ENCODE peak calls at places on chromosomes 11 and 22, in six cellular contexts. X is psoas muscle, Z is HFF-Myc, L is activated gamma-delta T cell treated with Interleukin-2 at 50 U/mL for 16 hours, F is NCI-H748 treated with DMSO at 0.1 percent for 48 hours, K is HTR-8/SVneo. Y is an unnamed sample.

GRCh38 chr11:70085815-70086769 is 8.0 kb downstream of the ANO1 start:
- DNase-seq in F (no peak), X (no peak), Z (no peak), K (no peak), L (no peak), Y (no peak)

GRCh38 chr11:67384851-67385366 is 6.9 kb upstream of the RAD9A start:
- DNase-seq in F (no peak), X (no peak), K (no peak), L (no peak), Z (no peak), Y (no peak)

GRCh38 chr11:33475999-33476398 is 218.8 kb downstream of the HIPK3 start:
- DNase-seq in F (peak; percentile 91), Z (no peak), L (no peak), K (no peak), X (no peak), Y (peak; percentile 13)

GRCh38 chr11:106051103-106051502 is 26.0 kb downstream of the KBTBD3 start:
- DNase-seq in L (no peak), Z (no peak), F (no peak), X (no peak), K (no peak), Y (no peak)

GRCh38 chr11:11192541-11192940 is 160.5 kb downstream of the CSNK2A3 start:
- DNase-seq in F (no peak), K (no peak), L (no peak), X (no peak), Z (no peak), Y (no peak)

GRCh38 chr11:71931245-71931602 is 2.4 kb downstream of the RNF121 start:
- DNase-seq in L (no peak), F (no peak), K (no peak), Z (no peak), X (no peak), Y (no peak)

GRCh38 chr11:99419991-99420390 is 399.2 kb downstream of the CNTN5 start:
- DNase-seq in K (no peak), X (no peak), Z (no peak), F (no peak), L (no peak), Y (no peak)

GRCh38 chr11:100761806-100762205 is 74.7 kb downstream of the ARHGAP42 start:
- DNase-seq in K (no peak), X (no peak), F (no peak), Z (no peak), L (no peak), Y (no peak)

GRCh38 chr22:24379536-24379935 is 47.9 kb upstream of the ADORA2A start:
- DNase-seq in L (no peak), F (no peak), X (no peak), Z (no peak), K (no peak), Y (no peak)

GRCh38 chr11:46402957-46403902 is 11.7 kb upstream of the CHRM4 start:
- DNase-seq in X (no peak), F (no peak), L (no peak), Z (no peak), K (no peak), Y (no peak)

GRCh38 chr11:46386674-46387073 is 4.9 kb downstream of the CHRM4 start:
- DNase-seq in X (no peak), K (no peak), L (no peak), Z (no peak), F (no peak), Y (no peak)

GRCh38 chr22:39518996-39519680 is 1.2 kb upstream of the ATF4 start:
- DNase-seq in Z (no peak), L (no peak), X (no peak), K (no peak), F (no peak), Y (no peak)

GRCh38 chr11:82701847-82702520 is 31.7 kb downstream of the FAM181B start:
- DNase-seq in X (no peak), L (no peak), Z (peak; percentile 33), K (peak; percentile 43), F (peak; percentile 6), Y (no peak)

GRCh38 chr11:104254347-104254746 is 90.4 kb upstream of the PDGFD start:
- DNase-seq in K (peak; percentile 24), L (no peak), Z (peak; percentile 7), F (peak; percentile 16), X (peak; percentile 11), Y (no peak)

GRCh38 chr11:117456027-117456720 is 128.5 kb downstream of the CEP164 start:
- DNase-seq in Z (no peak), L (no peak), K (no peak), F (no peak), X (no peak), Y (no peak)

GRCh38 chr11:46603704-46604308 is 10.0 kb upstream of the AMBRA1 start:
- DNase-seq in L (no peak), K (no peak), Z (no peak), X (no peak), F (no peak), Y (no peak)

GRCh38 chr11:84865257-84865656 is 761.9 kb downstream of the DLG2 start:
- DNase-seq in F (no peak), L (no peak), X (no peak), K (no peak), Z (no peak), Y (peak; percentile 37)